ENCODE peak calls at places on chromosomes 6 and 20, in eight cellular contexts. One of them, this sample, is unnamed.

GRCh38 chr6:42569102-42570028 is 5.5 kb downstream of the UBR2 start:
- DNase-seq in spleen: no peak
- DNase-seq in GM23338: no peak
- DNase-seq in stomach: no peak
- DNase-seq in HL-60: peak
- DNase-seq in vagina: no peak
- DNase-seq in breast epithelium: no peak
- DNase-seq in HepG2: no peak
- DNase-seq in this sample: no peak

GRCh38 chr6:157427969-157428368 is 47.0 kb downstream of the ZDHHC14 start:
- DNase-seq in stomach: no peak
- DNase-seq in HL-60: no peak
- DNase-seq in spleen: no peak
- DNase-seq in GM23338: no peak
- DNase-seq in vagina: no peak
- DNase-seq in HepG2: no peak
- DNase-seq in breast epithelium: no peak
- DNase-seq in this sample: no peak

GRCh38 chr6:10014561-10014960 is 400.3 kb downstream of the TFAP2A start:
- DNase-seq in breast epithelium: no peak
- DNase-seq in HL-60: no peak
- DNase-seq in stomach: no peak
- DNase-seq in spleen: no peak
- DNase-seq in HepG2: no peak
- DNase-seq in vagina: no peak
- DNase-seq in GM23338: no peak
- DNase-seq in this sample: no peak

GRCh38 chr6:159973951-159974350 is 5.1 kb downstream of the IGF2R start:
- DNase-seq in GM23338: no peak
- DNase-seq in HL-60: peak
- DNase-seq in HepG2: peak
- DNase-seq in vagina: no peak
- DNase-seq in spleen: no peak
- DNase-seq in stomach: no peak
- DNase-seq in breast epithelium: no peak
- DNase-seq in this sample: no peak

GRCh38 chr20:38143646-38144554 is 21.2 kb downstream of the TGM2 start:
- DNase-seq in stomach: peak
- DNase-seq in HL-60: peak
- DNase-seq in spleen: no peak
- DNase-seq in HepG2: peak
- DNase-seq in breast epithelium: no peak
- DNase-seq in vagina: no peak
- DNase-seq in GM23338: no peak
- DNase-seq in this sample: peak

GRCh38 chr20:4412216-4412615 is 309.5 kb upstream of the PRND start:
- DNase-seq in GM23338: no peak
- DNase-seq in HL-60: no peak
- DNase-seq in spleen: no peak
- DNase-seq in HepG2: no peak
- DNase-seq in breast epithelium: no peak
- DNase-seq in vagina: no peak
- DNase-seq in stomach: no peak
- DNase-seq in this sample: no peak

GRCh38 chr20:32749914-32750637 is 6.8 kb upstream of the COMMD7 start:
- DNase-seq in breast epithelium: no peak
- DNase-seq in spleen: no peak
- DNase-seq in stomach: no peak
- DNase-seq in HL-60: no peak
- DNase-seq in vagina: no peak
- DNase-seq in GM23338: peak
- DNase-seq in HepG2: no peak
- DNase-seq in this sample: no peak

GRCh38 chr6:51398064-51398740 is 579.5 kb downstream of the TFAP2B start:
- DNase-seq in GM23338: peak
- DNase-seq in HepG2: no peak
- DNase-seq in spleen: no peak
- DNase-seq in breast epithelium: no peak
- DNase-seq in HL-60: no peak
- DNase-seq in vagina: no peak
- DNase-seq in stomach: no peak
- DNase-seq in this sample: no peak

GRCh38 chr6:155170519-155170918 is 93.3 kb upstream of the CLDN20 start:
- DNase-seq in stomach: no peak
- DNase-seq in spleen: no peak
- DNase-seq in HL-60: no peak
- DNase-seq in breast epithelium: no peak
- DNase-seq in HepG2: no peak
- DNase-seq in GM23338: no peak
- DNase-seq in vagina: no peak
- DNase-seq in this sample: no peak

GRCh38 chr6:155171109-155171746 is 92.6 kb upstream of the CLDN20 start:
- DNase-seq in breast epithelium: peak
- DNase-seq in HL-60: no peak
- DNase-seq in vagina: no peak
- DNase-seq in GM23338: no peak
- DNase-seq in spleen: no peak
- DNase-seq in stomach: no peak
- DNase-seq in HepG2: peak
- DNase-seq in this sample: no peak

GRCh38 chr6:155171747-155172191 is 92.0 kb upstream of the CLDN20 start:
- DNase-seq in stomach: no peak
- DNase-seq in HepG2: no peak
- DNase-seq in breast epithelium: no peak
- DNase-seq in GM23338: no peak
- DNase-seq in spleen: no peak
- DNase-seq in HL-60: no peak
- DNase-seq in vagina: no peak
- DNase-seq in this sample: no peak

GRCh38 chr6:155177369-155177961 is 86.3 kb upstream of the CLDN20 start:
- DNase-seq in stomach: peak
- DNase-seq in vagina: no peak
- DNase-seq in breast epithelium: no peak
- DNase-seq in HL-60: peak
- DNase-seq in spleen: no peak
- DNase-seq in GM23338: peak
- DNase-seq in HepG2: peak
- DNase-seq in this sample: no peak

DNA sequence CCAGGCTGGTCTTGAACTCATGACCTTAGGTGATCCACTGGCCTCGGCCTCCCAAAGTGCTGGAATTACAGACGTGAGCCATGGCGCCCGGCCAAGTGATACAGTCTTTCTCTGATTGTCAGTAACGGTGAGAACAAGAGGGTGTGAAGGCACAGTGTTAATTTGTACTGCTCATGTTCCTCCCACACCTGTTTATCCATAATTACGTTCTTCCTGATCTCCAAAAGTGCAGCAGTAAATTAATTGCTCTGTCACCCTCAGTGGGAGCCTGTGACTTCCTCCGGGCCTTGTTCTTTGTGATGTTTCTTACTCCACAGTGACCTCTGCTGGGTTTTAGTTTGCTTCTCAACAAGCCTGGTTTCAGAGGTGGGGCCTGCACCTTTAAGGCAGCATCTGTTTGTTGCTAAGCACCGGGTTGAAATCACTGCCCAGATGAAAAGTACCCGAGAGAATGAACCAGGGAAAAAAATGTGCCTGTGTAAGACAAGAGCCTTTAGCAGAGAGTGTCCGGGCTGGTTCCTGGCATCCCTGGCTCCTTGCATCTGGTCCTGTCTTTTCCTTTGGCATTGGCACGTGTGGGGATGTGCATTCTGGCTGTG is 89.1 kb upstream of the CLDN20 start:
- DNase-seq in spleen: no peak
- DNase-seq in HL-60: peak
- DNase-seq in vagina: no peak
- DNase-seq in GM23338: peak
- DNase-seq in stomach: peak
- DNase-seq in breast epithelium: peak
- DNase-seq in HepG2: peak
- DNase-seq in this sample: peak
- TF ChIP-seq POLR2AphosphoS5 in spleen: no peak
- TF ChIP-seq POLR2AphosphoS5 in HL-60: no peak
- TF ChIP-seq POLR2AphosphoS5 in vagina: no peak
- TF ChIP-seq POLR2AphosphoS5 in GM23338: no peak
- TF ChIP-seq POLR2AphosphoS5 in stomach: no peak
- TF ChIP-seq POLR2AphosphoS5 in breast epithelium: no peak
- TF ChIP-seq POLR2AphosphoS5 in HepG2: no peak
- TF ChIP-seq POLR2AphosphoS5 in this sample: no peak

GRCh38 chr20:49814057-49814675 is 1.5 kb downstream of the SLC9A8 start:
- DNase-seq in spleen: no peak
- DNase-seq in vagina: no peak
- DNase-seq in HL-60: peak
- DNase-seq in HepG2: no peak
- DNase-seq in breast epithelium: no peak
- DNase-seq in stomach: no peak
- DNase-seq in GM23338: no peak
- DNase-seq in this sample: no peak

GRCh38 chr20:49810491-49811190 is 2.0 kb upstream of the SLC9A8 start:
- DNase-seq in HL-60: no peak
- DNase-seq in stomach: no peak
- DNase-seq in vagina: no peak
- DNase-seq in HepG2: no peak
- DNase-seq in GM23338: no peak
- DNase-seq in breast epithelium: no peak
- DNase-seq in spleen: no peak
- DNase-seq in this sample: no peak

GRCh38 chr20:49811825-49812462 is 684 bp upstream of the SLC9A8 start:
- DNase-seq in breast epithelium: no peak
- DNase-seq in HL-60: no peak
- DNase-seq in spleen: no peak
- DNase-seq in vagina: no peak
- DNase-seq in stomach: no peak
- DNase-seq in HepG2: no peak
- DNase-seq in GM23338: no peak
- DNase-seq in this sample: no peak

GRCh38 chr20:49813305-49813974 is 812 bp downstream of the SLC9A8 start:
- DNase-seq in stomach: no peak
- DNase-seq in vagina: no peak
- DNase-seq in spleen: no peak
- DNase-seq in breast epithelium: no peak
- DNase-seq in HepG2: no peak
- DNase-seq in GM23338: no peak
- DNase-seq in HL-60: no peak
- DNase-seq in this sample: no peak

GRCh38 chr20:49812463-49813304 is at the start of gene SLC9A8:
- DNase-seq in vagina: peak
- DNase-seq in breast epithelium: peak
- DNase-seq in HepG2: peak
- DNase-seq in GM23338: peak
- DNase-seq in spleen: peak
- DNase-seq in stomach: peak
- DNase-seq in HL-60: peak
- DNase-seq in this sample: peak
- H3K4me3 ChIP-seq in vagina: peak
- H3K4me3 ChIP-seq in breast epithelium: peak
- H3K4me3 ChIP-seq in HepG2: peak
- H3K4me3 ChIP-seq in GM23338: peak
- H3K4me3 ChIP-seq in spleen: peak
- H3K4me3 ChIP-seq in stomach: peak
- H3K4me3 ChIP-seq in HL-60: peak
- H3K4me3 ChIP-seq in this sample: peak

DNA sequence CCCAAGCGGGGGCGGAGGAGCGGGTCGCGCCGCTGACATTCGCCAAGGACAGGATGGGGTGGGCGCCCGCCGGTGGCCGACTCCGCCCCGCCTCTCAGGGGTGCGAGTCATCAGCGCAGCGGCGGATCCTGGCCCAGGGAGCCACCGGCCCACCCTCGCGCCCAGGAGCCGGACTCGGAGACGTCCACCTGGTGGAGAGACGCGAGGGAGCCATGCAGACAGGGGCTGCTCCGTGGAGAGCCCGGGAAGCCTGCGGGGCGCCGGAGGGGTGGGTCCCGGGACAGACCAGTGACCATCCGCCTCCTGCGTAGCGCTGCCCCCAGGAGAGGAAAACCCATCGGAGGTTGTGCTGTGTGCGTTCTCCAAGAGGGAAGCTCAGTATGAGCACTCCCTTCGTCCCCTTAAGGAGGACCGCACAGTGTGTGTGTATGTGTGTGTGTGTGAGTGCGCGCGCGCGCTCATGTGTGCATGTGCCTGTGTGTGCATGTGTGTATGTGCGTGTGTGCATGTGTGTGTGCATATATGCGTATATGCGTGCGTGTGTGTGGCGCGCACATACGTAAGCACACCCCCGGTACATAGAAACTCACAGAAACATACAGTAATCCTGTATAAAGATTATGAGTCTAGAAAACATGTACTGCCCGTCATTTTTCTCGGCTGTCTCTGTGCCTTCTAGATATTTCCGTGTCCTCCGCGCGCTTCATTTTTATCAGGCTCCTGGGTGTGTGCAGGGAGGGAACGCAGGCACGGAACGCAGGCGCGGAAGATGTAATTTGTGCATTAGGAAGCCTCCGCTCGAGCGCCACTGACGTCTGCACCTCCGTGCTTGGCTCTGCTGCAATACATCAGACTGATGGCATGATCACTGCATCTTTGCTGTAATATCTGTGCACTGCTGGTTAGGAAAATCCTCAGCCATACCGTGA is 158.9 kb downstream of the TBXT start:
- DNase-seq in HepG2: no peak
- DNase-seq in stomach: no peak
- DNase-seq in spleen: no peak
- DNase-seq in GM23338: peak
- DNase-seq in breast epithelium: no peak
- DNase-seq in HL-60: no peak
- DNase-seq in vagina: peak
- DNase-seq in this sample: no peak
- TF ChIP-seq POLR2AphosphoS5 in HepG2: no peak
- TF ChIP-seq POLR2AphosphoS5 in stomach: no peak
- TF ChIP-seq POLR2AphosphoS5 in spleen: no peak
- TF ChIP-seq POLR2AphosphoS5 in GM23338: no peak
- TF ChIP-seq POLR2AphosphoS5 in breast epithelium: no peak
- TF ChIP-seq POLR2AphosphoS5 in HL-60: no peak
- TF ChIP-seq POLR2AphosphoS5 in vagina: no peak
- TF ChIP-seq POLR2AphosphoS5 in this sample: peak

GRCh38 chr6:3986241-3986640 is 92.7 kb downstream of the FAM217A start:
- DNase-seq in stomach: no peak
- DNase-seq in vagina: no peak
- DNase-seq in spleen: no peak
- DNase-seq in HepG2: no peak
- DNase-seq in GM23338: no peak
- DNase-seq in HL-60: no peak
- DNase-seq in breast epithelium: no peak
- DNase-seq in this sample: no peak

GRCh38 chr6:3987072-3987471 is 91.9 kb downstream of the FAM217A start:
- DNase-seq in vagina: no peak
- DNase-seq in breast epithelium: no peak
- DNase-seq in HL-60: no peak
- DNase-seq in spleen: no peak
- DNase-seq in GM23338: peak
- DNase-seq in HepG2: no peak
- DNase-seq in stomach: no peak
- DNase-seq in this sample: peak

GRCh38 chr6:3987576-3987975 is 91.4 kb downstream of the FAM217A start:
- DNase-seq in HepG2: no peak
- DNase-seq in spleen: no peak
- DNase-seq in stomach: no peak
- DNase-seq in breast epithelium: no peak
- DNase-seq in GM23338: no peak
- DNase-seq in HL-60: no peak
- DNase-seq in vagina: no peak
- DNase-seq in this sample: no peak

GRCh38 chr6:3991941-3992340 is 87.0 kb downstream of the FAM217A start:
- DNase-seq in HepG2: no peak
- DNase-seq in stomach: no peak
- DNase-seq in HL-60: no peak
- DNase-seq in GM23338: no peak
- DNase-seq in vagina: no peak
- DNase-seq in spleen: no peak
- DNase-seq in breast epithelium: no peak
- DNase-seq in this sample: no peak

GRCh38 chr6:3990692-3991491 is 88.0 kb downstream of the FAM217A start:
- DNase-seq in spleen: peak
- DNase-seq in stomach: peak
- DNase-seq in breast epithelium: peak
- DNase-seq in GM23338: peak
- DNase-seq in vagina: peak
- DNase-seq in HepG2: peak
- DNase-seq in HL-60: peak
- DNase-seq in this sample: peak
- H3K4me3 ChIP-seq in spleen: peak
- H3K4me3 ChIP-seq in stomach: peak
- H3K4me3 ChIP-seq in breast epithelium: peak
- H3K4me3 ChIP-seq in GM23338: no peak
- H3K4me3 ChIP-seq in vagina: peak
- H3K4me3 ChIP-seq in HepG2: peak
- H3K4me3 ChIP-seq in HL-60: no peak
- H3K4me3 ChIP-seq in this sample: peak

This sample was measured in transverse colon.